ENCODE peak calls at places on chromosome 9, in seven cellular contexts. W, Y, F, A, Z, B and P are unnamed samples. For H3K9me3, the result is how much of the 10 kb centered on the place peaks cover.

GRCh38 chr9:97981828-97982164 is 1.3 kb upstream of the ANP32B start:
- DNase-seq in W (no peak), Y (no peak), F (no peak), A (no peak), Z (no peak), B (no peak), P (no peak)

GRCh38 chr9:70058569-70059161 is 15.0 kb downstream of the MAMDC2 start:
- DNase-seq in W (no peak), Y (no peak), F (no peak), A (no peak), Z (no peak), B (no peak), P (no peak)

GRCh38 chr9:14018061-14018460 is 295.9 kb downstream of the NFIB start:
- DNase-seq in W (peak), Y (peak), F (no peak), A (no peak), Z (no peak), B (no peak), P (no peak)

GRCh38 chr9:130124471-130124870 is 47.7 kb upstream of the NCS1 start:
- DNase-seq in W (no peak), Y (no peak), F (no peak), A (no peak), Z (no peak), B (no peak), P (no peak)

GRCh38 chr9:136853596-136854112 is 1.5 kb downstream of the MAMDC4 start:
- DNase-seq in W (no peak), Y (no peak), F (no peak), A (no peak), Z (no peak), B (no peak), P (no peak)

GRCh38 chr9:74960548-74960947 is 7.8 kb upstream of the C9orf40 start:
- DNase-seq in W (peak), Y (peak), F (no peak), A (no peak), Z (peak), B (no peak), P (no peak)

GRCh38 chr9:110472111-110472510 is 107.4 kb downstream of the SVEP1 start:
- DNase-seq in W (no peak), Y (no peak), F (no peak), A (no peak), Z (no peak), B (no peak), P (no peak)

GRCh38 chr9:3585616-3586015 is 59.8 kb upstream of the RFX3 start:
- DNase-seq in W (no peak), Y (no peak), F (no peak), A (no peak), Z (no peak), B (no peak), P (no peak)

GRCh38 chr9:134434896-134435506 is 108.7 kb downstream of the RXRA start:
- DNase-seq in W (peak), Y (peak), F (peak), A (no peak), Z (peak), B (peak), P (peak)

GRCh38 chr9:120259100-120259499 is 320.9 kb downstream of the CDK5RAP2 start:
- DNase-seq in W (no peak), Y (no peak), F (no peak), A (no peak), Z (no peak), B (no peak), P (no peak)

GRCh38 chr9:20294351-20294750 is 327.9 kb downstream of the MLLT3 start:
- DNase-seq in W (no peak), Y (no peak), F (no peak), A (no peak), Z (no peak), B (no peak), P (no peak)

GRCh38 chr9:37491939-37492338 is 6.2 kb downstream of the POLR1E start:
- DNase-seq in W (no peak), Y (no peak), F (no peak), A (no peak), Z (no peak), B (no peak), P (no peak)

GRCh38 chr9:36017278-36017677 is 19.4 kb upstream of the RECK start:
- DNase-seq in W (no peak), Y (no peak), F (no peak), A (no peak), Z (peak), B (no peak), P (no peak)

GRCh38 chr9:99556998-99557397 is 264.7 kb upstream of the NR4A3 start:
- DNase-seq in W (no peak), Y (no peak), F (no peak), A (no peak), Z (no peak), B (no peak), P (no peak)

GRCh38 chr9:129910628-129911567 is 75.6 kb downstream of the USP20 start:
- DNase-seq in W (peak), Y (peak), F (no peak), A (no peak), Z (peak), B (peak), P (peak)

GRCh38 chr9:120627073-120627472 is 47.1 kb upstream of the CDK5RAP2 start:
- DNase-seq in W (no peak), Y (no peak), F (no peak), A (no peak), Z (no peak), B (no peak), P (peak)

GRCh38 chr9:121698627-121699270 is 47.3 kb downstream of the DAB2IP start:
- DNase-seq in W (no peak), Y (peak), F (peak), A (no peak), Z (peak), B (no peak), P (peak)

GRCh38 chr9:95049761-95050160 is 267.7 kb downstream of the FANCC start:
- DNase-seq in W (no peak), Y (peak), F (no peak), A (no peak), Z (peak), B (no peak), P (no peak)

GRCh38 chr9:84139296-84140100 is 158.9 kb downstream of the RMI1 start:
- DNase-seq in W (no peak), Y (peak), F (peak), A (no peak), Z (peak), B (peak), P (peak)

GRCh38 chr9:123669355-123669754 is 260.6 kb downstream of the DENND1A start:
- DNase-seq in W (no peak), Y (no peak), F (peak), A (no peak), Z (peak), B (peak), P (no peak)

GRCh38 chr9:114448706-114449105 is 56.6 kb downstream of the WHRN start:
- DNase-seq in W (no peak), Y (peak), F (no peak), A (no peak), Z (peak), B (peak), P (no peak)

DNA sequence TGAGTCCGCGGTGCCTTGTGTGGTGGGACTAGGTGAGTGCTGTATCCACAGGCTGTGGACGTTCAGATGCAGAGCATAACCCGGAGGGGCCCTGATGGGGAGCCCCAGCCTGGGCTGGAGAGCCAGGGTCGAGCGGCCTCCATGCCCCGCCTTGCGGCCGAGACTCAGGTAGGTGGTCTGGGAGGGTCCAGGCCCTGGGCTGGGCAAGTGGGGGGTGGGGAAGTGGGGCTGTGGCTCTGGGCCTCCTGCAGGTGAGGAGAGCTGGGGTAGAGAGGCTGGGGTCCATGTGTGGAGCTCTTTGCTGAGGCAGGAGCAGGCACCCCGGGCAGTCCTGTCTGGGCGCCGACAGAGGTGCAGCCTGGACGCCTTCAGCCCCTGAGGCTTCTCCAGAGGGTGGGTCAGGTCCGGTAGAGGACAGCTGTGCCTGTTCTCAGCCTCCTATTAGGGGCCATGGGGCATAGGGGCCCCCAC is 241.1 kb downstream of the CACNA1B start:
- DNase-seq in W (no peak), Y (no peak), F (no peak), A (no peak), Z (no peak), B (no peak), P (no peak)
- H3K9me3 ChIP-seq in W (half or more), Y (under half), F (under half), A (under half), Z (under half), B (under half), P (under half)

GRCh38 chr9:119154527-119154926 is 214.7 kb downstream of the BRINP1 start:
- DNase-seq in W (no peak), Y (no peak), F (no peak), A (no peak), Z (no peak), B (no peak), P (no peak)

GRCh38 chr9:119156354-119156753 is 212.9 kb downstream of the BRINP1 start:
- DNase-seq in W (no peak), Y (no peak), F (no peak), A (no peak), Z (no peak), B (no peak), P (no peak)

GRCh38 chr9:119148855-119149254 is 220.4 kb downstream of the BRINP1 start:
- DNase-seq in W (no peak), Y (no peak), F (no peak), A (no peak), Z (no peak), B (no peak), P (no peak)

GRCh38 chr9:119157196-119157595 is 212.0 kb downstream of the BRINP1 start:
- DNase-seq in W (no peak), Y (no peak), F (no peak), A (no peak), Z (no peak), B (no peak), P (no peak)

DNA sequence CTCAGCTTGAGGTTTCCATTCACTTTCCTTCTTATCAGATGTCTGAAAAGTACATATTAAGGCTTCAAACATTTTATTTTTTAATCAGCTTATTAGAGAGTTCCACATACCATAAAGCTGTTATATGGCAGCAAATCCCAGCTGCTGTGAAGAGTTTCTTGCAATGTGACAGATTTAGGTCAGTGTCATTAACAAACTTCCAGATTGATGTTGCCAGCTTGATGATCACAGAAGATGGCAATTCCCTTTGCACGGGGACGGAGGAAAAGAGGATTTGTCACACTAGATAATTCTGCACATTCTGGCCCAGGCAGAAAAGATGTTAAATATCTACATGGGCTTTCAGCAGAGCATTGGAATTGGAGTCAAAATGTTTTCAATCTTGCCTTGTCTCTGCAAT is 215.8 kb downstream of the BRINP1 start:
- DNase-seq in W (no peak), Y (no peak), F (no peak), A (no peak), Z (no peak), B (no peak), P (no peak)
- H3K9me3 ChIP-seq in W (under half), Y (under half), F (under half), A (under half), Z (under half), B (under half), P (under half)

GRCh38 chr9:96751815-96752214 is 26.1 kb downstream of the ZNF510 start:
- DNase-seq in W (no peak), Y (no peak), F (no peak), A (no peak), Z (no peak), B (no peak), P (no peak)
- H3K9me3 ChIP-seq in W (under half), Y (under half), F (under half), A (under half), Z (half or more), B (under half), P (under half)

DNA sequence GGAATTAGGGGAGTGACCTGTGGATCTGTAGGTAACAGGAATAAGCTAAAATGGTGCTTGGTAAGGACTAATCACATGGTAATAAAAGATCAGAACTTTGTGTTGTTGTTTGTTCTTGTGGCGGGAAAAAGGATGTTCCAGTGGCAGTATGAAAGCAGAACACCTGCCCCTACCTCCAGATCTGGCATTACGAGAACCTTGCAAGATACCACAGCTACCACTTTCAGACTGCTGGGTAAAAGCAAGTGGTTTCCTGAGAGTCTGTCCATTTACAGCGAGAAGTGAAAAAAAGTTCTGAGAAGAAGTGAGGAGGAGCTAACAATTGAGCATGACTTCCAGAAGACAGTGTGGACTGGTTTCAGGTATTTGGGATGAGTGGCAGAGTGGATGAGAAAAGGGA is 252.5 kb downstream of the TLE4 start:
- DNase-seq in W (no peak), Y (no peak), F (no peak), A (no peak), Z (no peak), B (no peak), P (no peak)
- H3K9me3 ChIP-seq in W (under half), Y (under half), F (under half), A (under half), Z (under half), B (under half), P (under half)

GRCh38 chr9:8186553-8186952 is 387.0 kb upstream of the DMAC1 start:
- DNase-seq in W (no peak), Y (no peak), F (no peak), A (no peak), Z (no peak), B (peak), P (no peak)
- H3K9me3 ChIP-seq in W (under half), Y (under half), F (under half), A (under half), Z (under half), B (under half), P (under half)

DNA sequence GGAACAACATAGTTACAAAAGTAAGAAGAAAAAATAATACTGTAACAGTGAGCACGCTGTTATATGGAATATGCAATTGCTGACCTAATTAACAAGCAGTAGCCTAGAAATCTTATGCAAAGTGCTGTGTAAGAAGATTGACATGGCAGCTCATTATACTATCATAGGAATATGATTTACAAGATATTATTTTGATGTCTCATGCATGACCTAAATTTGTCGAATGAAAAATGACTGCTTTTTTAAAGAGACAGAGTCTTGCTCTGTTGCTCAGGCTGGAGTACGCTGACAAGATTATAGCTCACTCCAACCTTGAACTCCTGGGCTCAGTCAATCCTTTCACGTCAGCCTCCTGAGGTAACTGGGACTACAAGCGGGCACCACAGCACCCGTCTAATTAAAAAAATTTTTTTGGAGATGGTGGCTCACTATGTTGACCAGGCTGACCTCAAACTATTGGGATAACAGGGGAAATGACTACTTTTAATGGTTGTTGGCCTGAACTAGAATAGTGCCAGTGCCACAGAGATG is 10.5 kb downstream of the RAD23B start:
- DNase-seq in W (no peak), Y (no peak), F (no peak), A (no peak), Z (no peak), B (no peak), P (no peak)
- H3K9me3 ChIP-seq in W (under half), Y (under half), F (under half), A (under half), Z (under half), B (under half), P (under half)

GRCh38 chr9:5982352-5982751 is 33.1 kb downstream of the RANBP6 start:
- DNase-seq in W (no peak), Y (no peak), F (no peak), A (no peak), Z (no peak), B (no peak), P (no peak)

DNA sequence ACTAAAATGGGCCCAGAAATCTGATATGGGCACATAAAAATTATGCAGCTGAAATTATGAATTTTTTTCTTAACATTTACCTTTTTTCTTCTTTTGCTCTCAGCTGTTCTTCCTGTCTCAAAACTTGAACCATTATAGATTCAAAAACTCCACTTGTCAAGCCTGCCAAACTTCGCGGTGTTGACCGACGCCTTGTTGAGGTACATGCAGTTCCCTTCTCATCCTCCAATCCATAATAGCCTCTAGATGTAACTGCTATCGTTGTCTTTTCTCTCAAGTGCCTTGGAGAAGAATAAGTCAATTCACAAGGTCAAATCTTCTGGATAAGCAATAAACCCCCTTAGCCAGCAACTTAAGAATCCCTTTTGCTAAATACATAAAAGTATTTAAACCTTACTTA is 27.2 kb downstream of the RANBP6 start:
- DNase-seq in W (no peak), Y (no peak), F (no peak), A (no peak), Z (no peak), B (no peak), P (no peak)
- H3K9me3 ChIP-seq in W (under half), Y (under half), F (under half), A (under half), Z (under half), B (under half), P (under half)

GRCh38 chr9:118473527-118473926 is 769.3 kb downstream of the TLR4 start:
- DNase-seq in W (no peak), Y (no peak), F (no peak), A (no peak), Z (no peak), B (peak), P (no peak)
- H3K9me3 ChIP-seq in W (under half), Y (under half), F (under half), A (under half), Z (under half), B (under half), P (under half)